ENCODE peak calls at places on chromosomes 6 and 20, in eight cellular contexts. L is GM23338, P is HCT116, Y is IMR-90, V is fibroblast of lung, T is astrocyte, C is GM12878, N is MM.1S. X is an unnamed sample.

GRCh38 chr6:39553811-39554802 is 171.1 kb downstream of the KIF6 start:
- DNase-seq in L (no peak), P (no peak), Y (no peak), V (peak; percentile 78), T (peak; percentile 6), C (no peak), N (no peak), X (no peak)

GRCh38 chr20:33733654-33734576 is 2.1 kb downstream of the ZNF341 start:
- DNase-seq in L (peak; percentile 49), P (no peak), Y (peak; percentile 64), V (peak; percentile 64), T (peak; percentile 41), C (peak; percentile 37), N (peak; percentile 29), X (peak; percentile 88)

GRCh38 chr6:166005846-166006592 is 161.6 kb downstream of the TBXT start:
- DNase-seq in L (no peak), P (no peak), Y (peak; percentile 94), V (peak; percentile 93), T (peak; percentile 87), C (no peak), N (no peak), X (peak; percentile 94)

GRCh38 chr20:23115823-23116222 is 29.7 kb upstream of the CD93 start:
- DNase-seq in L (no peak), P (no peak), Y (no peak), V (peak; percentile 53), T (no peak), C (peak; percentile 33), N (no peak), X (no peak)

GRCh38 chr20:21048841-21049273 is 57.3 kb downstream of the LINC00237 start:
- DNase-seq in L (peak; percentile 88), P (peak; percentile 28), Y (no peak), V (no peak), T (no peak), C (no peak), N (peak; percentile 25), X (peak; percentile 54)

GRCh38 chr20:19427913-19428800 is 215.7 kb downstream of the SLC24A3 start:
- DNase-seq in L (no peak), P (no peak), Y (no peak), V (no peak), T (no peak), C (no peak), N (no peak), X (peak; percentile 32)

GRCh38 chr6:106084106-106084963 is 1.8 kb upstream of the PRDM1 start:
- DNase-seq in L (peak; percentile 84), P (peak; percentile 72), Y (peak; percentile 92), V (peak; percentile 93), T (peak; percentile 87), C (peak; percentile 84), N (peak; percentile 87), X (peak; percentile 86)

GRCh38 chr20:33419140-33419974 is 18.0 kb upstream of the CDK5RAP1 start:
- DNase-seq in L (no peak), P (no peak), Y (peak; percentile 49), V (no peak), T (peak; percentile 66), C (no peak), N (no peak), X (no peak)

GRCh38 chr6:53011993-53012392 is 16.9 kb upstream of the GSTA4 start:
- DNase-seq in L (no peak), P (no peak), Y (peak; percentile 55), V (peak; percentile 16), T (no peak), C (no peak), N (no peak), X (no peak)

GRCh38 chr6:149032599-149033405 is 284.7 kb upstream of the TAB2 start:
- DNase-seq in L (no peak), P (no peak), Y (peak; percentile 84), V (peak; percentile 86), T (peak; percentile 91), C (peak; percentile 92), N (no peak), X (peak; percentile 95)

GRCh38 chr6:56649053-56649769 is 6.5 kb upstream of the DST start:
- DNase-seq in L (no peak), P (no peak), Y (no peak), V (peak; percentile 46), T (no peak), C (no peak), N (no peak), X (no peak)

GRCh38 chr20:58137236-58137635 is 91.2 kb downstream of the ANKRD60 start:
- DNase-seq in L (no peak), P (no peak), Y (no peak), V (no peak), T (no peak), C (no peak), N (no peak), X (no peak)

GRCh38 chr6:117676577-117677218 is 1.4 kb downstream of the NUS1 start:
- DNase-seq in L (peak; percentile 11), P (no peak), Y (no peak), V (no peak), T (no peak), C (no peak), N (no peak), X (peak; percentile 53)

GRCh38 chr6:5726976-5727718 is 279.6 kb downstream of the NRN1 start:
- DNase-seq in L (peak; percentile 26), P (no peak), Y (peak; percentile 21), V (peak; percentile 25), T (peak; percentile 10), C (no peak), N (no peak), X (peak; percentile 87)

GRCh38 chr20:58986968-58987517 is 6.0 kb downstream of the NELFCD start:
- DNase-seq in L (no peak), P (no peak), Y (no peak), V (no peak), T (no peak), C (no peak), N (no peak), X (no peak)

GRCh38 chr20:34262488-34263288 is 21.5 kb downstream of the ASIP start:
- DNase-seq in L (no peak), P (no peak), Y (peak; percentile 59), V (peak; percentile 56), T (peak; percentile 49), C (no peak), N (peak; percentile 50), X (no peak)

GRCh38 chr6:26284537-26285142 is 80.4 kb upstream of the BTN3A2 start:
- DNase-seq in L (peak; percentile 81), P (no peak), Y (peak; percentile 74), V (peak; percentile 76), T (peak; percentile 57), C (peak; percentile 47), N (peak; percentile 77), X (peak; percentile 22)

GRCh38 chr20:13223731-13224130 is 2.7 kb downstream of the ISM1 start:
- DNase-seq in L (no peak), P (no peak), Y (no peak), V (no peak), T (no peak), C (no peak), N (no peak), X (peak; percentile 73)

GRCh38 chr20:63054103-63054474 is 47.3 kb upstream of the BHLHE23 start:
- DNase-seq in L (no peak), P (no peak), Y (no peak), V (no peak), T (no peak), C (no peak), N (no peak), X (no peak)

DNA sequence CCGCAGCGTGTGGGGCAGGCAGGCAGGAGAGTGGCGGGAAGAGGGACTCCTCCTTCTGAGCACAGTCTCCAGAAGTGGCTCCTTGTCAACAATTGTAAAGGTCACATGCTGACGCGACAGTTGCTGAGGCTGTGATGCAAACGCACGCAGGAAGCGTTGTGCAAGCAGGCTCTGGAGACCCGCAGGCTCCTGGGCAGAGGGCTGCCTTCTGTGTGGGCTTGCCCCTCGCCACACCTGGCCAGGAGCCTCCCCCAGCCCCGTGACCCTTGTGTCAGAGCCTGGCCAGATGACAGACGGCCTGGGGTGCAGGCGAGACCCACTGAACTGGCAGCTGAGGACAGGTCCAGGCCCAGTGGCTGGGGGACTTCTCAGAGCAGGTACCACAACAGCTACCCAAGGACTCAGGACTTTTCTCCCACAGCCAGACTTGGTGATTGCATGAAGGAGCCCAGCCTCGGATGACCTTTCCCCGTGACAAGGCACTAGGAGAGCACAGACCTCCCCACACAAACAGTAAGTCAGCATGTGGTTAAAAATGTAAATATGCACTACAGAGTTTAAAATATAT is 222.2 kb upstream of the RREB1 start:
- DNase-seq in L (no peak), P (no peak), Y (no peak), V (peak; percentile 26), T (no peak), C (no peak), N (no peak), X (no peak)
- H2AFZ ChIP-seq in L (peak overlapping the region; percentile 66), P (no peak overlapping the region), Y (no peak overlapping the region), V (no peak overlapping the region), T (no peak overlapping the region), C (no peak overlapping the region), N (no peak overlapping the region), X (no peak overlapping the region)

DNA sequence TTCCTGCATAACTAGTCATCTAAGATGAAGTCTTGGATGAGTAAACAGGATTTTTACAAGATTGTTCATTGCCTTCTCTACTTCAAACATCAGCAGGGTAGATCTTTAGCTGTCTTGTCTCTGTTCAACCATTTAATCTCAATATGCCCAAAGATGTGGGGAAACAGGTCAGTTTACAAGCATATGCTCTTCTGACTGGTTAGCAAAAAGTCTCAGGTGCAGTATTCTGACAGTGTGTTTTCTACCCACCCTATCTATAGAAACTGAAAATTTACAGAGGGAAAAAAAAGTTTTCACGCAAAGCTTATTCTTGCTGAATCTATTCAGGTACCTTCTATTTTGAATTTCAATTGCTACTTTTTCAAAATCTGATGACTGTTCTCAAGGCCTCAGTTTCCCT is 29.0 kb downstream of the MAP3K5 start:
- DNase-seq in L (no peak), P (no peak), Y (no peak), V (no peak), T (no peak), C (no peak), N (peak; percentile 52), X (no peak)
- H3K4me3 ChIP-seq in L (no peak overlapping the region), P (no peak overlapping the region), Y (no peak overlapping the region), V (no peak overlapping the region), T (no peak overlapping the region), C (peak overlapping the region; percentile 58), N (peak overlapping the region; percentile 22), X (no peak overlapping the region)

DNA sequence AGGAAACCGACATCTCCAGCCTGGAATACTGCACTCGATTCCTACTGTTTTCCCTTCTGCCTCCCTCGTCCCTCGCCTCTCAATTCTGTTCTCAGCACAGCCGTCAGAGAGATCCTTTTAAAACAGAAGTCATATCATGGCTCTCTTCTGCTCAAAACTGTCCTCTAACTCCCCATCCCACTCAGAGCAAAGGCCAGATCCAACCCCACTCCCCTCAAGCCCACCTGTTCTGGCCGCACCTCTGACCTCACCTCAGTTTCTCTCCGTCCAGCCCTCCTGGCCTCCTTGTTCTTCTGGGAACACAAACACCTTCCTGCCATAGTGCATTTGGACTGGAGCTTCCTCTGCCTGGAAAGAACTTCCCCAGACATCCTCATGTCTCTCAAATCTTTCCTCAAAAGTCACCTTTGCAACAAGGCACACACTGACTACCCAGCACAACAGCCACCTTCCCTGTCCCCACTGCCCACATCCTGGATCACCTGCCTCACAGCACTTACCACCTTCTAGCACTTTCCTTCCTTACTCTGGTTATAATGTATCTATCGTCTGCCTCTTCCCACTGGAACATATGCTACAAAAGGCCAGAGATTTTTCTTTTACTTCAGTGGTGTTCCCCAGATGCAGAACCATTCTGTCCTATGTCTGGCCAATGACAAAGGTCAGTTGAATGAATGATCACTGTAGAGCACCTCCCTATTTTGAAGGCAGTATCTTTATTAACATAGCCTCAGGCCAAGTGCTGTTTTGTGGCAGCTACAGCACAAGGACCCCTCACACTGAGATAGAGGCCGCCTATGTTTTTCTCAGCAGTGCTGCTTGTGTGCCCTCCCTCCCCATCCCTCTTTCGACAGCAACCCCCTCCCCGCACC is 4.2 kb downstream of the HLA-B start:
- DNase-seq in L (no peak), P (no peak), Y (no peak), V (no peak), T (no peak), C (no peak), N (no peak), X (peak; percentile 54)
- H2AFZ ChIP-seq in L (no peak overlapping the region), P (no peak overlapping the region), Y (no peak overlapping the region), V (no peak overlapping the region), T (no peak overlapping the region), C (no peak overlapping the region), N (no peak overlapping the region), X (no peak overlapping the region)

GRCh38 chr6:100865525-100865924 is 15.6 kb downstream of the ASCC3 start:
- DNase-seq in L (no peak), P (no peak), Y (no peak), V (no peak), T (no peak), C (no peak), N (no peak), X (no peak)
- H3K4me3 ChIP-seq in L (no peak overlapping the region), P (no peak overlapping the region), Y (no peak overlapping the region), V (no peak overlapping the region), T (no peak overlapping the region), C (no peak overlapping the region), N (no peak overlapping the region), X (no peak overlapping the region)